ENCODE peak calls at places on chromosomes 16 and 17, in eight cellular contexts. One of them, this sample, is unnamed.

GRCh38 chr16:27618611-27619380 is 68.9 kb downstream of the KATNIP start:
- DNase-seq in esophagus squamous epithelium: no peak
- DNase-seq in dorsolateral prefrontal cortex: no peak
- DNase-seq in CD8-positive, alpha-beta T cell: no peak
- DNase-seq in HFFc6: no peak
- DNase-seq in nephron progenitor cell: no peak
- DNase-seq in choroid plexus epithelial cell: peak; percentile 24
- DNase-seq in body of pancreas: no peak
- DNase-seq in this sample: no peak

GRCh38 chr17:42536372-42537155 is 523 bp downstream of the NAGLU start:
- DNase-seq in HFFc6: peak; percentile 64
- DNase-seq in choroid plexus epithelial cell: peak; percentile 79
- DNase-seq in CD8-positive, alpha-beta T cell: peak; percentile 54
- DNase-seq in dorsolateral prefrontal cortex: peak; percentile 82
- DNase-seq in body of pancreas: peak; percentile 87
- DNase-seq in esophagus squamous epithelium: no peak
- DNase-seq in nephron progenitor cell: peak; percentile 77
- DNase-seq in this sample: peak; percentile 60

GRCh38 chr17:2025622-2026309 is 632 bp upstream of the RTN4RL1 start:
- DNase-seq in choroid plexus epithelial cell: peak; percentile 66
- DNase-seq in CD8-positive, alpha-beta T cell: no peak
- DNase-seq in nephron progenitor cell: peak; percentile 79
- DNase-seq in body of pancreas: peak; percentile 85
- DNase-seq in HFFc6: peak; percentile 58
- DNase-seq in esophagus squamous epithelium: no peak
- DNase-seq in dorsolateral prefrontal cortex: peak; percentile 72
- DNase-seq in this sample: peak; percentile 78

GRCh38 chr16:2968368-2968737 is 795 bp upstream of the PAQR4 start:
- DNase-seq in body of pancreas: no peak
- DNase-seq in choroid plexus epithelial cell: no peak
- DNase-seq in esophagus squamous epithelium: no peak
- DNase-seq in HFFc6: no peak
- DNase-seq in CD8-positive, alpha-beta T cell: no peak
- DNase-seq in nephron progenitor cell: no peak
- DNase-seq in dorsolateral prefrontal cortex: no peak
- DNase-seq in this sample: no peak

GRCh38 chr16:74608381-74608780 is 1.5 kb upstream of the GLG1 start:
- DNase-seq in body of pancreas: peak; percentile 31
- DNase-seq in nephron progenitor cell: no peak
- DNase-seq in dorsolateral prefrontal cortex: no peak
- DNase-seq in choroid plexus epithelial cell: no peak
- DNase-seq in HFFc6: no peak
- DNase-seq in CD8-positive, alpha-beta T cell: no peak
- DNase-seq in esophagus squamous epithelium: no peak
- DNase-seq in this sample: no peak

GRCh38 chr17:7842380-7842949 is 8.4 kb downstream of the KDM6B start:
- DNase-seq in HFFc6: peak; percentile 84
- DNase-seq in dorsolateral prefrontal cortex: peak; percentile 66
- DNase-seq in choroid plexus epithelial cell: peak; percentile 89
- DNase-seq in CD8-positive, alpha-beta T cell: peak; percentile 83
- DNase-seq in body of pancreas: peak; percentile 70
- DNase-seq in esophagus squamous epithelium: no peak
- DNase-seq in nephron progenitor cell: no peak
- DNase-seq in this sample: peak; percentile 79

GRCh38 chr16:76897816-76898215 is 293.2 kb upstream of the MON1B start:
- DNase-seq in HFFc6: no peak
- DNase-seq in nephron progenitor cell: no peak
- DNase-seq in CD8-positive, alpha-beta T cell: no peak
- DNase-seq in dorsolateral prefrontal cortex: no peak
- DNase-seq in body of pancreas: no peak
- DNase-seq in esophagus squamous epithelium: no peak
- DNase-seq in choroid plexus epithelial cell: no peak
- DNase-seq in this sample: no peak

GRCh38 chr17:39069114-39069756 is 82.2 kb downstream of the PLXDC1 start:
- DNase-seq in nephron progenitor cell: no peak
- DNase-seq in esophagus squamous epithelium: no peak
- DNase-seq in body of pancreas: peak; percentile 15
- DNase-seq in HFFc6: peak; percentile 60
- DNase-seq in CD8-positive, alpha-beta T cell: no peak
- DNase-seq in choroid plexus epithelial cell: peak; percentile 76
- DNase-seq in dorsolateral prefrontal cortex: no peak
- DNase-seq in this sample: no peak

GRCh38 chr16:67663877-67664222 is 2.7 kb downstream of the ENKD1 start:
- DNase-seq in body of pancreas: no peak
- DNase-seq in esophagus squamous epithelium: no peak
- DNase-seq in nephron progenitor cell: no peak
- DNase-seq in dorsolateral prefrontal cortex: no peak
- DNase-seq in choroid plexus epithelial cell: no peak
- DNase-seq in HFFc6: no peak
- DNase-seq in CD8-positive, alpha-beta T cell: no peak
- DNase-seq in this sample: no peak

GRCh38 chr17:7228920-7229319 is 5.4 kb downstream of the DVL2 start:
- DNase-seq in body of pancreas: no peak
- DNase-seq in esophagus squamous epithelium: no peak
- DNase-seq in HFFc6: no peak
- DNase-seq in nephron progenitor cell: no peak
- DNase-seq in dorsolateral prefrontal cortex: no peak
- DNase-seq in CD8-positive, alpha-beta T cell: no peak
- DNase-seq in choroid plexus epithelial cell: no peak
- DNase-seq in this sample: no peak

GRCh38 chr16:86722970-86723369 is 144.6 kb downstream of the FOXL1 start:
- DNase-seq in CD8-positive, alpha-beta T cell: no peak
- DNase-seq in HFFc6: no peak
- DNase-seq in esophagus squamous epithelium: no peak
- DNase-seq in nephron progenitor cell: no peak
- DNase-seq in body of pancreas: no peak
- DNase-seq in choroid plexus epithelial cell: peak; percentile 66
- DNase-seq in dorsolateral prefrontal cortex: no peak
- DNase-seq in this sample: no peak

GRCh38 chr16:14303182-14303618 is 232.1 kb downstream of the MRTFB start:
- DNase-seq in HFFc6: no peak
- DNase-seq in dorsolateral prefrontal cortex: no peak
- DNase-seq in nephron progenitor cell: no peak
- DNase-seq in body of pancreas: no peak
- DNase-seq in choroid plexus epithelial cell: peak; percentile 36
- DNase-seq in esophagus squamous epithelium: no peak
- DNase-seq in CD8-positive, alpha-beta T cell: no peak
- DNase-seq in this sample: no peak

GRCh38 chr16:49588729-49589384 is 215.3 kb downstream of the C16orf78 start:
- DNase-seq in dorsolateral prefrontal cortex: no peak
- DNase-seq in HFFc6: no peak
- DNase-seq in body of pancreas: no peak
- DNase-seq in choroid plexus epithelial cell: peak; percentile 81
- DNase-seq in CD8-positive, alpha-beta T cell: no peak
- DNase-seq in nephron progenitor cell: no peak
- DNase-seq in esophagus squamous epithelium: no peak
- DNase-seq in this sample: peak; percentile 25

GRCh38 chr17:64685705-64686104 is 23.6 kb upstream of the SMURF2 start:
- DNase-seq in esophagus squamous epithelium: no peak
- DNase-seq in HFFc6: no peak
- DNase-seq in body of pancreas: no peak
- DNase-seq in dorsolateral prefrontal cortex: no peak
- DNase-seq in nephron progenitor cell: no peak
- DNase-seq in choroid plexus epithelial cell: no peak
- DNase-seq in CD8-positive, alpha-beta T cell: no peak
- DNase-seq in this sample: no peak

GRCh38 chr17:27236710-27237315 is 57.1 kb upstream of the WSB1 start:
- DNase-seq in nephron progenitor cell: peak; percentile 77
- DNase-seq in CD8-positive, alpha-beta T cell: peak; percentile 63
- DNase-seq in dorsolateral prefrontal cortex: peak; percentile 54
- DNase-seq in choroid plexus epithelial cell: peak; percentile 89
- DNase-seq in body of pancreas: peak; percentile 89
- DNase-seq in HFFc6: peak; percentile 33
- DNase-seq in esophagus squamous epithelium: no peak
- DNase-seq in this sample: peak; percentile 84
- TF ChIP-seq CTCF in nephron progenitor cell: peak; percentile 92
- TF ChIP-seq CTCF in CD8-positive, alpha-beta T cell: peak; percentile 94
- TF ChIP-seq CTCF in dorsolateral prefrontal cortex: peak; percentile 99
- TF ChIP-seq CTCF in choroid plexus epithelial cell: peak; percentile 90
- TF ChIP-seq CTCF in body of pancreas: peak; percentile 88
- TF ChIP-seq CTCF in HFFc6: peak; percentile 93
- TF ChIP-seq CTCF in esophagus squamous epithelium: peak; percentile 97
- TF ChIP-seq CTCF in this sample: peak; percentile 94

DNA sequence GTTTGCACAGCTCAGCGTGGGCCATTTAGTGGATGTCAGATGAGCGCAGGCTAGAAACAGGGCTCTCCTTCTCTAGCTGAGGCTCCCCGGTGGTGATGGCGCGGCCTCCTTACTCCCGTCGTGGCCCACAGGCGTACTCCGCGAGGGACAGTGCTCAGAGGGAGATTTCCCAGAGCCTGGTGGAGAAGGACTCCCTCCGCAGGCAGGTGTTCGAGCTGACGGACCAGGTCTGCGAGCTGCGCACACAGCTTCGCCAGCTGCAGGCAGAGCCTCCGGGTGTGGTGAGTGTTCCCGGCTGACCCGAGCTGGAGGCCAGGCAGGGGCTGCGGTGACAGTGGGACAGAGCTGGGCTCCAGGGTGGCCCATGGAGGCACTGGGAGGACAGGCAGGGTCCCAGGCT is 21.4 kb downstream of the CARD14 start:
- DNase-seq in CD8-positive, alpha-beta T cell: no peak
- DNase-seq in dorsolateral prefrontal cortex: no peak
- DNase-seq in HFFc6: no peak
- DNase-seq in body of pancreas: no peak
- DNase-seq in choroid plexus epithelial cell: no peak
- DNase-seq in esophagus squamous epithelium: no peak
- DNase-seq in nephron progenitor cell: no peak
- DNase-seq in this sample: no peak
- TF ChIP-seq CTCF in CD8-positive, alpha-beta T cell: no peak
- TF ChIP-seq CTCF in dorsolateral prefrontal cortex: no peak
- TF ChIP-seq CTCF in HFFc6: no peak
- TF ChIP-seq CTCF in body of pancreas: no peak
- TF ChIP-seq CTCF in choroid plexus epithelial cell: no peak
- TF ChIP-seq CTCF in esophagus squamous epithelium: no peak
- TF ChIP-seq CTCF in nephron progenitor cell: no peak
- TF ChIP-seq CTCF in this sample: no peak

GRCh38 chr16:69478685-69479084 is 54.3 kb downstream of the CYB5B start:
- DNase-seq in CD8-positive, alpha-beta T cell: no peak
- DNase-seq in esophagus squamous epithelium: no peak
- DNase-seq in nephron progenitor cell: no peak
- DNase-seq in dorsolateral prefrontal cortex: no peak
- DNase-seq in choroid plexus epithelial cell: no peak
- DNase-seq in body of pancreas: no peak
- DNase-seq in HFFc6: no peak
- DNase-seq in this sample: no peak
- TF ChIP-seq CTCF in CD8-positive, alpha-beta T cell: no peak
- TF ChIP-seq CTCF in esophagus squamous epithelium: no peak
- TF ChIP-seq CTCF in nephron progenitor cell: no peak
- TF ChIP-seq CTCF in dorsolateral prefrontal cortex: no peak
- TF ChIP-seq CTCF in choroid plexus epithelial cell: no peak
- TF ChIP-seq CTCF in body of pancreas: no peak
- TF ChIP-seq CTCF in HFFc6: no peak
- TF ChIP-seq CTCF in this sample: no peak

GRCh38 chr17:34895388-34895787 is 65.9 kb downstream of the CCT6B start:
- DNase-seq in HFFc6: no peak
- DNase-seq in nephron progenitor cell: peak; percentile 33
- DNase-seq in body of pancreas: no peak
- DNase-seq in choroid plexus epithelial cell: no peak
- DNase-seq in esophagus squamous epithelium: no peak
- DNase-seq in CD8-positive, alpha-beta T cell: no peak
- DNase-seq in dorsolateral prefrontal cortex: no peak
- DNase-seq in this sample: no peak

GRCh38 chr17:34894971-34895370 is 66.3 kb downstream of the CCT6B start:
- DNase-seq in choroid plexus epithelial cell: no peak
- DNase-seq in esophagus squamous epithelium: no peak
- DNase-seq in dorsolateral prefrontal cortex: no peak
- DNase-seq in body of pancreas: no peak
- DNase-seq in nephron progenitor cell: no peak
- DNase-seq in HFFc6: no peak
- DNase-seq in CD8-positive, alpha-beta T cell: no peak
- DNase-seq in this sample: no peak

DNA sequence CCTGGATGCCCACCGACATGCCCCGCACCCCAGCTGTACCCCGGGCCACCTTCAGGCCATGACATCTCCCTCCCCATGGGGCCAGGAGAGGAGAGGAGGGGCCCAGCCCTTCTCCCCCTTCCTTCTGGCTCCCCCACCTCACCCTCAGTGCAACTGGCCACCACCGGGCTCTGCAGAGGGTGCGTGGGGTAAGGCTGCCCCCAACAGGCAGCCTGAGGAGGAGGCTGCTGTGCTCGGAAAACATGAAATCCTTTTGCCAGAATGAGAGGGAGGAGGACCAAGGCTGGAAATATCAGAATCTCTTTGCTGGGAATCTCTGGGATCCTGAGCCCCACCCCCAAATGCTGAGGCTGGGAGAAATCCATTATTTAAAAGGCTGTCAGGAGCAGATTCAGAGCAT is 68.4 kb downstream of the CCT6B start:
- DNase-seq in dorsolateral prefrontal cortex: peak; percentile 36
- DNase-seq in esophagus squamous epithelium: no peak
- DNase-seq in HFFc6: no peak
- DNase-seq in choroid plexus epithelial cell: peak; percentile 12
- DNase-seq in CD8-positive, alpha-beta T cell: no peak
- DNase-seq in nephron progenitor cell: peak; percentile 59
- DNase-seq in body of pancreas: no peak
- DNase-seq in this sample: peak; percentile 43
- TF ChIP-seq CTCF in dorsolateral prefrontal cortex: peak; percentile 71
- TF ChIP-seq CTCF in esophagus squamous epithelium: no peak
- TF ChIP-seq CTCF in HFFc6: peak; percentile 49
- TF ChIP-seq CTCF in choroid plexus epithelial cell: peak; percentile 48
- TF ChIP-seq CTCF in CD8-positive, alpha-beta T cell: no peak
- TF ChIP-seq CTCF in nephron progenitor cell: peak; percentile 79
- TF ChIP-seq CTCF in body of pancreas: no peak
- TF ChIP-seq CTCF in this sample: no peak

GRCh38 chr17:81322271-81323082 is 27.4 kb upstream of the SLC38A10 start:
- DNase-seq in HFFc6: no peak
- DNase-seq in esophagus squamous epithelium: no peak
- DNase-seq in dorsolateral prefrontal cortex: no peak
- DNase-seq in choroid plexus epithelial cell: no peak
- DNase-seq in nephron progenitor cell: no peak
- DNase-seq in CD8-positive, alpha-beta T cell: no peak
- DNase-seq in body of pancreas: peak; percentile 55
- DNase-seq in this sample: no peak
- TF ChIP-seq CTCF in HFFc6: peak; percentile 55
- TF ChIP-seq CTCF in esophagus squamous epithelium: no peak
- TF ChIP-seq CTCF in dorsolateral prefrontal cortex: no peak
- TF ChIP-seq CTCF in choroid plexus epithelial cell: peak; percentile 51
- TF ChIP-seq CTCF in nephron progenitor cell: no peak
- TF ChIP-seq CTCF in CD8-positive, alpha-beta T cell: no peak
- TF ChIP-seq CTCF in body of pancreas: peak; percentile 45
- TF ChIP-seq CTCF in this sample: no peak

DNA sequence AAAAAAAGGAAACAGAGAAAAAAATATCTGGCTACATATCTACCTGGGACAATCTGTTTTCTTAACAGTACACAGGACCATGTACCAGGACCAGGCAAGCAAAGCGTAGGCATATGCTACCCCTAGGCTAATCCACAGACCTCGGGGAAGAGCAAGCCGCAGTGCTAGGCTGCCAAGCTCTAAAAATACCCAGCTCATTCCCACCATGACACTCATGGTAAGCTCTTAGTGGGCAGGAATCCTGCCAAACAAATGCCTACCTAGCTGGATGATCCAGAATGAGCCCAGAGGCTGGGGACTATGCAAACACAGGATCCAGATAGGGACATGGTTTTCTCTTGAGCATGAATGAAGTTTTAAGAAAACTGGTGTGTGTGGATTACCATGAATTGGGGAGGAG is 95.6 kb downstream of the GRIN2A start:
- DNase-seq in CD8-positive, alpha-beta T cell: no peak
- DNase-seq in esophagus squamous epithelium: no peak
- DNase-seq in dorsolateral prefrontal cortex: no peak
- DNase-seq in choroid plexus epithelial cell: no peak
- DNase-seq in HFFc6: no peak
- DNase-seq in body of pancreas: no peak
- DNase-seq in nephron progenitor cell: no peak
- DNase-seq in this sample: no peak
- TF ChIP-seq CTCF in CD8-positive, alpha-beta T cell: no peak
- TF ChIP-seq CTCF in esophagus squamous epithelium: no peak
- TF ChIP-seq CTCF in dorsolateral prefrontal cortex: no peak
- TF ChIP-seq CTCF in choroid plexus epithelial cell: no peak
- TF ChIP-seq CTCF in HFFc6: no peak
- TF ChIP-seq CTCF in body of pancreas: no peak
- TF ChIP-seq CTCF in nephron progenitor cell: no peak
- TF ChIP-seq CTCF in this sample: no peak